ENCODE peak calls at places on chromosomes 6 and 20, in nine cellular contexts. Y is PC-9, H is neuronal stem cell, X is heart right ventricle, P is left lung, I is dorsolateral prefrontal cortex, S is NB4, R is prostate gland, A is brain microvascular endothelial cell. J is an unnamed sample.

GRCh38 chr20:10436053-10436699 is 1.1 kb downstream of the SLX4IP start:
- DNase-seq in Y (no peak), H (no peak), X (peak), P (no peak), I (no peak), S (no peak), R (no peak), A (no peak), J (no peak)

GRCh38 chr6:136401749-136402148 is 112.1 kb upstream of the BCLAF1 start:
- DNase-seq in Y (no peak), H (no peak), X (no peak), P (no peak), I (no peak), S (no peak), R (no peak), A (no peak), J (no peak)

GRCh38 chr6:31558631-31559500 is 11.5 kb downstream of the NFKBIL1 start:
- DNase-seq in Y (no peak), H (no peak), X (no peak), P (peak), I (no peak), S (peak), R (no peak), A (no peak), J (peak)

GRCh38 chr6:83114164-83114563 is 46.7 kb downstream of the DOP1A start:
- DNase-seq in Y (no peak), H (no peak), X (no peak), P (no peak), I (no peak), S (no peak), R (no peak), A (no peak), J (no peak)

GRCh38 chr20:53399592-53400335 is 193.9 kb downstream of the ZNF217 start:
- DNase-seq in Y (no peak), H (no peak), X (peak), P (peak), I (no peak), S (no peak), R (no peak), A (no peak), J (no peak)

GRCh38 chr6:45756611-45757010 is 259.0 kb downstream of the CLIC5 start:
- DNase-seq in Y (no peak), H (no peak), X (no peak), P (no peak), I (no peak), S (no peak), R (no peak), A (no peak), J (no peak)

GRCh38 chr6:111759836-111760785 is 113.1 kb downstream of the FYN start:
- DNase-seq in Y (no peak), H (no peak), X (no peak), P (no peak), I (no peak), S (no peak), R (no peak), A (peak), J (peak)

GRCh38 chr6:121884056-121884455 is 448.6 kb downstream of the GJA1 start:
- DNase-seq in Y (no peak), H (no peak), X (no peak), P (no peak), I (no peak), S (no peak), R (no peak), A (no peak), J (no peak)

GRCh38 chr6:164195605-164196004 is 781.1 kb downstream of the QKI start:
- DNase-seq in Y (no peak), H (no peak), X (no peak), P (no peak), I (no peak), S (no peak), R (no peak), A (no peak), J (no peak)

GRCh38 chr20:8018928-8019177 is 708 bp downstream of the TMX4 start:
- DNase-seq in Y (no peak), H (no peak), X (no peak), P (no peak), I (no peak), S (no peak), R (no peak), A (no peak), J (no peak)

GRCh38 chr20:47350691-47351545 is 5.6 kb downstream of the ZMYND8 start:
- DNase-seq in Y (no peak), H (no peak), X (no peak), P (no peak), I (no peak), S (no peak), R (no peak), A (no peak), J (no peak)

GRCh38 chr6:2950713-2951112 is 20.7 kb downstream of the SERPINB6 start:
- DNase-seq in Y (no peak), H (no peak), X (no peak), P (no peak), I (no peak), S (no peak), R (no peak), A (no peak), J (no peak)

GRCh38 chr6:2953098-2953497 is 18.3 kb downstream of the SERPINB6 start:
- DNase-seq in Y (no peak), H (no peak), X (no peak), P (no peak), I (no peak), S (no peak), R (no peak), A (no peak), J (no peak)

GRCh38 chr6:2949536-2950083 is 21.8 kb downstream of the SERPINB6 start:
- DNase-seq in Y (no peak), H (no peak), X (no peak), P (no peak), I (no peak), S (no peak), R (no peak), A (no peak), J (no peak)

GRCh38 chr6:2951723-2952122 is 19.6 kb downstream of the SERPINB6 start:
- DNase-seq in Y (no peak), H (no peak), X (peak), P (peak), I (no peak), S (peak), R (no peak), A (no peak), J (no peak)

DNA sequence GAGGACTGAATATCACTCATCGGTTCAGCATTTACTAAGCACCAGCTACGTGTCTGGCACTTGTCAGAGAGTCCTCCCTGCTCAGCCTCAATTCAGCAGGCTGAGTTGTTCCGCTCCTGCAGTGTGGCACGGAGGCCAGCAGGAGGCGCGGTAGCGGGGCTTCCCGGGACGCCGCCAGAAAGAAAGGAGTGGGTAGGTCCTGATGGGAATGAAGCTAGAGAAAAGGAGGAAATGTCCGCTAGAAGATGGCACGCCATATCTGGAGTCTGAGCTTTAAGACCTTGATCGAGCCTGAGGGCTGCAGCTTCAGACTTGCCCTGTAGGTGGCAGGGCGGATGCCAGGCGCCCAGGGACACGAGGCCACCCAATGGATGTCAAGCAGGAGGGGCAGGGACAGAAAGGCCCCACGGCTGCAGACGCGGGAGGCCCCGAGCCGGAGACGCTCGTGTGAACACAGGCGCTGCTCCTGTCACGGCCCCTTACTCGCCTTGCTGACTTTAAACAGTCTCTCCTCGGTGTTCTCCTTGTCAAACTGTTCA is 18.7 kb downstream of the SERPINB6 start:
- DNase-seq in Y (no peak), H (peak), X (peak), P (peak), I (peak), S (peak), R (peak), A (peak), J (peak)
- H3K4me3 ChIP-seq in Y (no peak), H (no peak), X (no peak), P (no peak), I (peak), S (no peak), R (no peak), A (peak), J (peak)

GRCh38 chr6:2984738-2985381 is 13.5 kb upstream of the SERPINB6 start:
- DNase-seq in Y (no peak), H (no peak), X (no peak), P (no peak), I (no peak), S (no peak), R (no peak), A (no peak), J (no peak)
- H3K4me3 ChIP-seq in Y (no peak), H (no peak), X (no peak), P (no peak), I (no peak), S (no peak), R (no peak), A (no peak), J (no peak)

GRCh38 chr6:144012534-144012933 is 4.5 kb upstream of the PLAGL1 start:
- DNase-seq in Y (no peak), H (no peak), X (no peak), P (no peak), I (no peak), S (no peak), R (no peak), A (peak), J (no peak)

GRCh38 chr6:144008501-144009245 is 614 bp upstream of the PLAGL1 start:
- DNase-seq in Y (no peak), H (no peak), X (no peak), P (peak), I (no peak), S (peak), R (no peak), A (no peak), J (no peak)

GRCh38 chr6:144006731-144007454 is 1.2 kb downstream of the PLAGL1 start:
- DNase-seq in Y (no peak), H (no peak), X (no peak), P (no peak), I (no peak), S (peak), R (no peak), A (peak), J (no peak)

GRCh38 chr6:144007779-144008500 is at the start of gene PLAGL1:
- DNase-seq in Y (peak), H (peak), X (peak), P (peak), I (no peak), S (peak), R (peak), A (peak), J (no peak)

GRCh38 chr6:144007455-144007778 is 642 bp downstream of the PLAGL1 start:
- DNase-seq in Y (no peak), H (no peak), X (no peak), P (no peak), I (no peak), S (no peak), R (no peak), A (no peak), J (no peak)
- H3K4me3 ChIP-seq in Y (peak), H (peak), X (peak), P (peak), I (peak), S (peak), R (peak), A (peak), J (no peak)

GRCh38 chr6:3053231-3053508 is 15.1 kb upstream of the RIPK1 start:
- DNase-seq in Y (no peak), H (no peak), X (no peak), P (no peak), I (no peak), S (no peak), R (no peak), A (no peak), J (no peak)
- H3K4me3 ChIP-seq in Y (peak), H (peak), X (no peak), P (peak), I (peak), S (peak), R (peak), A (peak), J (peak)

GRCh38 chr6:126170875-126171489 is 168.9 kb upstream of the CENPW start:
- DNase-seq in Y (no peak), H (no peak), X (no peak), P (no peak), I (no peak), S (peak), R (no peak), A (no peak), J (peak)
- H3K4me3 ChIP-seq in Y (no peak), H (no peak), X (no peak), P (no peak), I (no peak), S (no peak), R (no peak), A (no peak), J (no peak)

GRCh38 chr6:17280138-17280537 is 1.0 kb upstream of the RBM24 start:
- DNase-seq in Y (no peak), H (no peak), X (no peak), P (no peak), I (no peak), S (no peak), R (no peak), A (no peak), J (no peak)
- H3K4me3 ChIP-seq in Y (no peak), H (peak), X (peak), P (no peak), I (peak), S (no peak), R (no peak), A (peak), J (no peak)

GRCh38 chr20:3168079-3168828 is 5.1 kb downstream of the LZTS3 start:
- DNase-seq in Y (peak), H (no peak), X (peak), P (no peak), I (no peak), S (no peak), R (peak), A (no peak), J (no peak)
- H3K4me3 ChIP-seq in Y (no peak), H (peak), X (peak), P (peak), I (peak), S (no peak), R (peak), A (no peak), J (no peak)

GRCh38 chr20:21562656-21563055 is 48.8 kb upstream of the NKX2-2 start:
- DNase-seq in Y (no peak), H (no peak), X (no peak), P (no peak), I (no peak), S (no peak), R (no peak), A (no peak), J (peak)
- H3K4me3 ChIP-seq in Y (no peak), H (no peak), X (no peak), P (no peak), I (no peak), S (no peak), R (no peak), A (no peak), J (no peak)

GRCh38 chr20:32924781-32925180 is 66.1 kb downstream of the EFCAB8 start:
- DNase-seq in Y (no peak), H (no peak), X (no peak), P (no peak), I (no peak), S (no peak), R (no peak), A (no peak), J (no peak)

GRCh38 chr20:32930181-32930580 is 71.5 kb downstream of the EFCAB8 start:
- DNase-seq in Y (no peak), H (no peak), X (no peak), P (no peak), I (no peak), S (no peak), R (no peak), A (no peak), J (no peak)

GRCh38 chr20:32930701-32931100 is 72.0 kb downstream of the EFCAB8 start:
- DNase-seq in Y (no peak), H (no peak), X (no peak), P (no peak), I (no peak), S (no peak), R (no peak), A (no peak), J (no peak)

GRCh38 chr20:32925481-32926196 is 66.9 kb downstream of the EFCAB8 start:
- DNase-seq in Y (no peak), H (no peak), X (no peak), P (no peak), I (no peak), S (no peak), R (no peak), A (no peak), J (no peak)

GRCh38 chr20:32929162-32929561 is 70.4 kb downstream of the EFCAB8 start:
- DNase-seq in Y (no peak), H (no peak), X (no peak), P (no peak), I (no peak), S (no peak), R (no peak), A (no peak), J (no peak)
- H3K4me3 ChIP-seq in Y (no peak), H (no peak), X (no peak), P (no peak), I (no peak), S (no peak), R (no peak), A (no peak), J (no peak)

J was measured in Karpas-422.